ENCODE peak calls at places on chromosomes 5 and 9, in seven cellular contexts. One of them, this sample, is unnamed.

GRCh38 chr9:71485306-71485705 is 283.0 kb downstream of the CEMIP2 start:
- DNase-seq in effector CD4-positive, alpha-beta T cell: no peak
- DNase-seq in H4: no peak
- DNase-seq in MM.1S: no peak
- DNase-seq in colonic mucosa: no peak
- DNase-seq in M059J: peak
- DNase-seq in AG08396: no peak
- DNase-seq in this sample: no peak

GRCh38 chr9:92151691-92152393 is 36.6 kb upstream of the SPTLC1 start:
- DNase-seq in MM.1S: no peak
- DNase-seq in AG08396: no peak
- DNase-seq in M059J: peak
- DNase-seq in effector CD4-positive, alpha-beta T cell: no peak
- DNase-seq in H4: peak
- DNase-seq in colonic mucosa: no peak
- DNase-seq in this sample: no peak

GRCh38 chr5:39934830-39935229 is 510.1 kb upstream of the DAB2 start:
- DNase-seq in M059J: no peak
- DNase-seq in effector CD4-positive, alpha-beta T cell: no peak
- DNase-seq in MM.1S: no peak
- DNase-seq in H4: no peak
- DNase-seq in AG08396: no peak
- DNase-seq in colonic mucosa: no peak
- DNase-seq in this sample: no peak

GRCh38 chr9:136107155-136107952 is 11.3 kb downstream of the TMEM250 start:
- DNase-seq in colonic mucosa: peak
- DNase-seq in AG08396: no peak
- DNase-seq in MM.1S: no peak
- DNase-seq in M059J: no peak
- DNase-seq in H4: no peak
- DNase-seq in effector CD4-positive, alpha-beta T cell: peak
- DNase-seq in this sample: no peak

GRCh38 chr9:37899041-37899440 is 4.9 kb downstream of the SLC25A51 start:
- DNase-seq in H4: no peak
- DNase-seq in AG08396: peak
- DNase-seq in M059J: no peak
- DNase-seq in MM.1S: no peak
- DNase-seq in effector CD4-positive, alpha-beta T cell: no peak
- DNase-seq in colonic mucosa: no peak
- DNase-seq in this sample: no peak

GRCh38 chr9:75953218-75953617 is 62.7 kb downstream of the PCSK5 start:
- DNase-seq in effector CD4-positive, alpha-beta T cell: no peak
- DNase-seq in MM.1S: no peak
- DNase-seq in colonic mucosa: peak
- DNase-seq in AG08396: no peak
- DNase-seq in H4: no peak
- DNase-seq in M059J: no peak
- DNase-seq in this sample: peak

GRCh38 chr5:80985600-80986228 is 25.6 kb downstream of the RASGRF2 start:
- DNase-seq in H4: no peak
- DNase-seq in M059J: peak
- DNase-seq in colonic mucosa: no peak
- DNase-seq in AG08396: no peak
- DNase-seq in MM.1S: no peak
- DNase-seq in effector CD4-positive, alpha-beta T cell: no peak
- DNase-seq in this sample: no peak

GRCh38 chr9:128340691-128341434 is 536 bp downstream of the SLC27A4 start:
- DNase-seq in colonic mucosa: peak
- DNase-seq in H4: no peak
- DNase-seq in effector CD4-positive, alpha-beta T cell: no peak
- DNase-seq in AG08396: no peak
- DNase-seq in M059J: peak
- DNase-seq in MM.1S: peak
- DNase-seq in this sample: no peak

GRCh38 chr5:150642567-150642927 is 2.1 kb downstream of the SYNPO start:
- DNase-seq in MM.1S: no peak
- DNase-seq in M059J: peak
- DNase-seq in colonic mucosa: peak
- DNase-seq in H4: peak
- DNase-seq in AG08396: peak
- DNase-seq in effector CD4-positive, alpha-beta T cell: no peak
- DNase-seq in this sample: peak

GRCh38 chr5:74517700-74518099 is 122.8 kb downstream of the ENC1 start:
- DNase-seq in H4: no peak
- DNase-seq in effector CD4-positive, alpha-beta T cell: no peak
- DNase-seq in AG08396: peak
- DNase-seq in MM.1S: no peak
- DNase-seq in colonic mucosa: no peak
- DNase-seq in M059J: peak
- DNase-seq in this sample: no peak

GRCh38 chr9:85743290-85744128 is 1.8 kb upstream of the AGTPBP1 start:
- DNase-seq in H4: peak
- DNase-seq in M059J: peak
- DNase-seq in AG08396: peak
- DNase-seq in MM.1S: no peak
- DNase-seq in colonic mucosa: peak
- DNase-seq in effector CD4-positive, alpha-beta T cell: no peak
- DNase-seq in this sample: peak

GRCh38 chr5:138989720-138990119 is 114.6 kb upstream of the LRRTM2 start:
- DNase-seq in colonic mucosa: no peak
- DNase-seq in H4: no peak
- DNase-seq in effector CD4-positive, alpha-beta T cell: no peak
- DNase-seq in M059J: peak
- DNase-seq in AG08396: peak
- DNase-seq in MM.1S: no peak
- DNase-seq in this sample: no peak

GRCh38 chr9:38311382-38312270 is 80.9 kb upstream of the ALDH1B1 start:
- DNase-seq in H4: no peak
- DNase-seq in AG08396: peak
- DNase-seq in effector CD4-positive, alpha-beta T cell: no peak
- DNase-seq in MM.1S: no peak
- DNase-seq in M059J: no peak
- DNase-seq in colonic mucosa: no peak
- DNase-seq in this sample: no peak

GRCh38 chr5:65151632-65152031 is 330.1 kb downstream of the ADAMTS6 start:
- DNase-seq in colonic mucosa: peak
- DNase-seq in effector CD4-positive, alpha-beta T cell: no peak
- DNase-seq in MM.1S: no peak
- DNase-seq in M059J: no peak
- DNase-seq in AG08396: no peak
- DNase-seq in H4: no peak
- DNase-seq in this sample: no peak

GRCh38 chr5:149677721-149678120 is 52.4 kb upstream of the PPARGC1B start:
- DNase-seq in effector CD4-positive, alpha-beta T cell: no peak
- DNase-seq in MM.1S: no peak
- DNase-seq in H4: no peak
- DNase-seq in M059J: no peak
- DNase-seq in AG08396: no peak
- DNase-seq in colonic mucosa: no peak
- DNase-seq in this sample: no peak

GRCh38 chr5:139648205-139649081 is at the start of gene CXXC5:
- DNase-seq in colonic mucosa: peak
- DNase-seq in H4: peak
- DNase-seq in AG08396: peak
- DNase-seq in MM.1S: peak
- DNase-seq in M059J: peak
- DNase-seq in effector CD4-positive, alpha-beta T cell: no peak
- DNase-seq in this sample: peak

GRCh38 chr5:80761176-80761575 is 106.4 kb upstream of the DHFR start:
- DNase-seq in H4: no peak
- DNase-seq in colonic mucosa: no peak
- DNase-seq in M059J: no peak
- DNase-seq in effector CD4-positive, alpha-beta T cell: no peak
- DNase-seq in AG08396: no peak
- DNase-seq in MM.1S: no peak
- DNase-seq in this sample: no peak

GRCh38 chr5:1642221-1642620 is 118.5 kb upstream of the LPCAT1 start:
- DNase-seq in effector CD4-positive, alpha-beta T cell: no peak
- DNase-seq in MM.1S: no peak
- DNase-seq in H4: no peak
- DNase-seq in M059J: no peak
- DNase-seq in colonic mucosa: no peak
- DNase-seq in AG08396: no peak
- DNase-seq in this sample: no peak

GRCh38 chr9:74281674-74282073 is 215.5 kb upstream of the RORB start:
- DNase-seq in MM.1S: peak
- DNase-seq in H4: no peak
- DNase-seq in effector CD4-positive, alpha-beta T cell: no peak
- DNase-seq in AG08396: no peak
- DNase-seq in colonic mucosa: no peak
- DNase-seq in M059J: no peak
- DNase-seq in this sample: peak

GRCh38 chr5:125467222-125467621 is 720.8 kb upstream of the ZNF608 start:
- DNase-seq in M059J: no peak
- DNase-seq in MM.1S: no peak
- DNase-seq in colonic mucosa: no peak
- DNase-seq in H4: no peak
- DNase-seq in AG08396: no peak
- DNase-seq in effector CD4-positive, alpha-beta T cell: no peak
- DNase-seq in this sample: no peak

GRCh38 chr5:178331491-178331981 is 98.9 kb upstream of the PHYKPL start:
- DNase-seq in colonic mucosa: peak
- DNase-seq in effector CD4-positive, alpha-beta T cell: no peak
- DNase-seq in M059J: no peak
- DNase-seq in H4: peak
- DNase-seq in MM.1S: no peak
- DNase-seq in AG08396: peak
- DNase-seq in this sample: no peak

GRCh38 chr5:609506-609905 is 2.6 kb upstream of the CEP72 start:
- DNase-seq in MM.1S: no peak
- DNase-seq in AG08396: no peak
- DNase-seq in M059J: no peak
- DNase-seq in effector CD4-positive, alpha-beta T cell: no peak
- DNase-seq in colonic mucosa: no peak
- DNase-seq in H4: no peak
- DNase-seq in this sample: no peak

GRCh38 chr9:16521868-16522381 is 348.5 kb downstream of the BNC2 start:
- DNase-seq in H4: peak
- DNase-seq in effector CD4-positive, alpha-beta T cell: no peak
- DNase-seq in MM.1S: no peak
- DNase-seq in AG08396: peak
- DNase-seq in M059J: peak
- DNase-seq in colonic mucosa: no peak
- DNase-seq in this sample: no peak

GRCh38 chr5:534743-535671 is 10.8 kb upstream of the SLC9A3 start:
- DNase-seq in effector CD4-positive, alpha-beta T cell: no peak
- DNase-seq in AG08396: no peak
- DNase-seq in MM.1S: peak
- DNase-seq in H4: no peak
- DNase-seq in M059J: no peak
- DNase-seq in colonic mucosa: no peak
- DNase-seq in this sample: no peak

GRCh38 chr9:35553670-35554543 is 51.2 kb upstream of the TESK1 start:
- DNase-seq in colonic mucosa: peak
- DNase-seq in MM.1S: peak
- DNase-seq in effector CD4-positive, alpha-beta T cell: no peak
- DNase-seq in M059J: peak
- DNase-seq in H4: peak
- DNase-seq in AG08396: peak
- DNase-seq in this sample: peak

GRCh38 chr9:107751522-107752235 is 262.1 kb upstream of the KLF4 start:
- DNase-seq in MM.1S: no peak
- DNase-seq in effector CD4-positive, alpha-beta T cell: no peak
- DNase-seq in colonic mucosa: peak
- DNase-seq in H4: peak
- DNase-seq in AG08396: peak
- DNase-seq in M059J: peak
- DNase-seq in this sample: peak

GRCh38 chr5:79236364-79236969 is 536 bp downstream of the JMY start:
- DNase-seq in AG08396: peak
- DNase-seq in effector CD4-positive, alpha-beta T cell: peak
- DNase-seq in H4: no peak
- DNase-seq in MM.1S: peak
- DNase-seq in colonic mucosa: peak
- DNase-seq in M059J: peak
- DNase-seq in this sample: peak

GRCh38 chr5:150136841-150137167 is 18.8 kb downstream of the PDGFRB start:
- DNase-seq in H4: no peak
- DNase-seq in effector CD4-positive, alpha-beta T cell: no peak
- DNase-seq in colonic mucosa: no peak
- DNase-seq in M059J: no peak
- DNase-seq in MM.1S: no peak
- DNase-seq in AG08396: no peak
- DNase-seq in this sample: no peak

This sample was measured in A549.